ENCODE peak calls at places on chromosomes 5 and 9, in eight cellular contexts. One of them, this sample, is unnamed.

GRCh38 chr9:101639785-101640437 is 45.1 kb upstream of the PPP3R2 start:
- DNase-seq in ovary: no peak
- DNase-seq in AG04450: no peak
- DNase-seq in esophagus squamous epithelium: no peak
- DNase-seq in GM12878: no peak
- DNase-seq in WERI-Rb-1: no peak
- DNase-seq in cardiac muscle cell: no peak
- DNase-seq in thyroid gland: no peak
- DNase-seq in this sample: no peak

GRCh38 chr9:111674319-111674718 is 12.9 kb downstream of the GNG10 start:
- DNase-seq in WERI-Rb-1: no peak
- DNase-seq in ovary: no peak
- DNase-seq in cardiac muscle cell: no peak
- DNase-seq in AG04450: no peak
- DNase-seq in GM12878: no peak
- DNase-seq in esophagus squamous epithelium: no peak
- DNase-seq in thyroid gland: no peak
- DNase-seq in this sample: no peak

GRCh38 chr9:129900263-129901041 is 65.2 kb downstream of the USP20 start:
- DNase-seq in thyroid gland: no peak
- DNase-seq in AG04450: no peak
- DNase-seq in esophagus squamous epithelium: no peak
- DNase-seq in WERI-Rb-1: no peak
- DNase-seq in ovary: no peak
- DNase-seq in GM12878: peak
- DNase-seq in cardiac muscle cell: no peak
- DNase-seq in this sample: no peak

GRCh38 chr5:108670591-108671335 is 76.9 kb upstream of the FER start:
- DNase-seq in AG04450: no peak
- DNase-seq in cardiac muscle cell: peak
- DNase-seq in thyroid gland: peak
- DNase-seq in ovary: no peak
- DNase-seq in WERI-Rb-1: no peak
- DNase-seq in GM12878: no peak
- DNase-seq in esophagus squamous epithelium: no peak
- DNase-seq in this sample: no peak

GRCh38 chr9:70986984-70987383 is 134.4 kb downstream of the TRPM3 start:
- DNase-seq in cardiac muscle cell: no peak
- DNase-seq in GM12878: no peak
- DNase-seq in esophagus squamous epithelium: no peak
- DNase-seq in ovary: no peak
- DNase-seq in AG04450: no peak
- DNase-seq in thyroid gland: no peak
- DNase-seq in WERI-Rb-1: no peak
- DNase-seq in this sample: no peak

GRCh38 chr9:32704343-32704742 is 68.9 kb upstream of the TAF1L start:
- DNase-seq in esophagus squamous epithelium: no peak
- DNase-seq in thyroid gland: no peak
- DNase-seq in AG04450: no peak
- DNase-seq in WERI-Rb-1: no peak
- DNase-seq in GM12878: no peak
- DNase-seq in ovary: no peak
- DNase-seq in cardiac muscle cell: no peak
- DNase-seq in this sample: no peak

GRCh38 chr9:126376311-126376902 is 49.8 kb downstream of the MVB12B start:
- DNase-seq in GM12878: no peak
- DNase-seq in thyroid gland: no peak
- DNase-seq in cardiac muscle cell: no peak
- DNase-seq in WERI-Rb-1: no peak
- DNase-seq in AG04450: no peak
- DNase-seq in esophagus squamous epithelium: no peak
- DNase-seq in ovary: no peak
- DNase-seq in this sample: peak

GRCh38 chr5:16418471-16418922 is 47.1 kb downstream of the ZNF622 start:
- DNase-seq in ovary: no peak
- DNase-seq in thyroid gland: no peak
- DNase-seq in GM12878: no peak
- DNase-seq in cardiac muscle cell: no peak
- DNase-seq in WERI-Rb-1: peak
- DNase-seq in AG04450: no peak
- DNase-seq in esophagus squamous epithelium: no peak
- DNase-seq in this sample: no peak

GRCh38 chr5:63262191-63262981 is 683.8 kb downstream of the LRRC70 start:
- DNase-seq in WERI-Rb-1: no peak
- DNase-seq in ovary: no peak
- DNase-seq in thyroid gland: no peak
- DNase-seq in esophagus squamous epithelium: no peak
- DNase-seq in AG04450: no peak
- DNase-seq in cardiac muscle cell: peak
- DNase-seq in GM12878: no peak
- DNase-seq in this sample: no peak

GRCh38 chr5:67287795-67288194 is 91.2 kb upstream of the CD180 start:
- DNase-seq in ovary: no peak
- DNase-seq in esophagus squamous epithelium: no peak
- DNase-seq in AG04450: no peak
- DNase-seq in thyroid gland: no peak
- DNase-seq in WERI-Rb-1: no peak
- DNase-seq in GM12878: no peak
- DNase-seq in cardiac muscle cell: peak
- DNase-seq in this sample: no peak

GRCh38 chr9:130342714-130343085 is 77.1 kb downstream of the HMCN2 start:
- DNase-seq in cardiac muscle cell: no peak
- DNase-seq in AG04450: no peak
- DNase-seq in GM12878: no peak
- DNase-seq in esophagus squamous epithelium: no peak
- DNase-seq in WERI-Rb-1: no peak
- DNase-seq in ovary: no peak
- DNase-seq in thyroid gland: no peak
- DNase-seq in this sample: peak

GRCh38 chr5:143023447-143024096 is 253.4 kb downstream of the ARHGAP26 start:
- DNase-seq in WERI-Rb-1: no peak
- DNase-seq in cardiac muscle cell: peak
- DNase-seq in esophagus squamous epithelium: no peak
- DNase-seq in ovary: no peak
- DNase-seq in GM12878: peak
- DNase-seq in AG04450: no peak
- DNase-seq in thyroid gland: peak
- DNase-seq in this sample: no peak

GRCh38 chr5:126365446-126366198 is 57.6 kb upstream of the GRAMD2B start:
- DNase-seq in cardiac muscle cell: peak
- DNase-seq in thyroid gland: no peak
- DNase-seq in GM12878: no peak
- DNase-seq in AG04450: no peak
- DNase-seq in ovary: no peak
- DNase-seq in esophagus squamous epithelium: no peak
- DNase-seq in WERI-Rb-1: no peak
- DNase-seq in this sample: no peak

GRCh38 chr9:98908897-98909634 is 34.6 kb upstream of the COL15A1 start:
- DNase-seq in AG04450: peak
- DNase-seq in esophagus squamous epithelium: no peak
- DNase-seq in WERI-Rb-1: no peak
- DNase-seq in ovary: no peak
- DNase-seq in GM12878: no peak
- DNase-seq in cardiac muscle cell: peak
- DNase-seq in thyroid gland: no peak
- DNase-seq in this sample: no peak

GRCh38 chr9:546797-547223 is 294.7 kb upstream of the DMRT1 start:
- DNase-seq in GM12878: no peak
- DNase-seq in WERI-Rb-1: no peak
- DNase-seq in AG04450: no peak
- DNase-seq in thyroid gland: no peak
- DNase-seq in ovary: peak
- DNase-seq in cardiac muscle cell: peak
- DNase-seq in esophagus squamous epithelium: no peak
- DNase-seq in this sample: peak

GRCh38 chr5:128407956-128408355 is 130.1 kb downstream of the FBN2 start:
- DNase-seq in ovary: no peak
- DNase-seq in esophagus squamous epithelium: no peak
- DNase-seq in thyroid gland: no peak
- DNase-seq in cardiac muscle cell: no peak
- DNase-seq in AG04450: no peak
- DNase-seq in WERI-Rb-1: no peak
- DNase-seq in GM12878: no peak
- DNase-seq in this sample: no peak

GRCh38 chr5:179405054-179405416 is 59.8 kb upstream of the ADAMTS2 start:
- DNase-seq in ovary: no peak
- DNase-seq in WERI-Rb-1: no peak
- DNase-seq in esophagus squamous epithelium: no peak
- DNase-seq in cardiac muscle cell: no peak
- DNase-seq in thyroid gland: no peak
- DNase-seq in AG04450: no peak
- DNase-seq in GM12878: no peak
- DNase-seq in this sample: no peak

GRCh38 chr5:179405426-179406030 is 60.3 kb upstream of the ADAMTS2 start:
- DNase-seq in ovary: no peak
- DNase-seq in AG04450: no peak
- DNase-seq in esophagus squamous epithelium: no peak
- DNase-seq in cardiac muscle cell: no peak
- DNase-seq in GM12878: no peak
- DNase-seq in thyroid gland: no peak
- DNase-seq in WERI-Rb-1: no peak
- DNase-seq in this sample: no peak

GRCh38 chr5:179407191-179408175 is 62.2 kb upstream of the ADAMTS2 start:
- DNase-seq in ovary: no peak
- DNase-seq in cardiac muscle cell: peak
- DNase-seq in esophagus squamous epithelium: no peak
- DNase-seq in GM12878: no peak
- DNase-seq in WERI-Rb-1: no peak
- DNase-seq in AG04450: no peak
- DNase-seq in thyroid gland: no peak
- DNase-seq in this sample: peak

GRCh38 chr5:179404321-179405053 is 59.2 kb upstream of the ADAMTS2 start:
- DNase-seq in GM12878: no peak
- DNase-seq in ovary: no peak
- DNase-seq in WERI-Rb-1: peak
- DNase-seq in thyroid gland: no peak
- DNase-seq in cardiac muscle cell: peak
- DNase-seq in AG04450: no peak
- DNase-seq in esophagus squamous epithelium: no peak
- DNase-seq in this sample: peak

DNA sequence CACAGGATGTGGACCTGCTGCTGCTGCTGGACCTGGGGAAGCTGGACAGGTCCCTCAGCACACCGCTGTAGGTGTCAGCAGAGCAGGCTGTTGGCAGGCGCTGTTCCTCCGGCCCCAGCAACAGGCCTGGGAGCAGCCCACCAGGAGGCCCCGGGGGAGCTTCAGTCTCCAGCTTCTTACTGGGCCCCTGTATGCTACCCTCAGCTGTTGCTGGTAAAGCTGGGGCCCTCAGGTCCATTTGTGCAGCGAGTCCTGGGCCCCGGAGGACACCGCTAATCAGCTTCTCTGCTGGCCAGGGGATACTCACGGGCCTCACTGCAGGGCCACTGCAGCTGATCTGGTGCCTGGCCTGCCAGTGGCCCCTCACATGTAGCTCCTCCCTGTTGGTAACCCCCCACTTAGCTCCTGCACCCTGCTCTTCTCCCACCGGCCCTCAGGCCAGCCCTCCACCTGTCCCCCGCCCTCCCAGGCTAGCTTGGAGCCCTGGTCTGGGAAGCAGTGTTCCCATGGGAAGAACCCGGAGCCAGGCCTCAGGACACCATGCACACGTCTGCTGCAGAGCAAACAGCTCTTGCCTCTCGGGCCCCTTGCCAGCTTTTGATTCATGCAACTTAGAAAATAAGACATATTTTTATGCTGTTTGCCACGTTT is 60.9 kb upstream of the ADAMTS2 start:
- DNase-seq in WERI-Rb-1: no peak
- DNase-seq in cardiac muscle cell: peak
- DNase-seq in GM12878: no peak
- DNase-seq in ovary: no peak
- DNase-seq in thyroid gland: no peak
- DNase-seq in AG04450: no peak
- DNase-seq in esophagus squamous epithelium: no peak
- DNase-seq in this sample: peak
- H3K27ac ChIP-seq in WERI-Rb-1: no peak
- H3K27ac ChIP-seq in cardiac muscle cell: no peak
- H3K27ac ChIP-seq in GM12878: no peak
- H3K27ac ChIP-seq in ovary: no peak
- H3K27ac ChIP-seq in thyroid gland: no peak
- H3K27ac ChIP-seq in AG04450: no peak
- H3K27ac ChIP-seq in esophagus squamous epithelium: no peak
- H3K27ac ChIP-seq in this sample: no peak

GRCh38 chr9:136947955-136948510 is 3.0 kb downstream of the C8G start:
- DNase-seq in ovary: no peak
- DNase-seq in GM12878: no peak
- DNase-seq in esophagus squamous epithelium: no peak
- DNase-seq in AG04450: no peak
- DNase-seq in cardiac muscle cell: peak
- DNase-seq in thyroid gland: peak
- DNase-seq in WERI-Rb-1: peak
- DNase-seq in this sample: peak
- TF ChIP-seq CTCF in ovary: no peak
- TF ChIP-seq CTCF in GM12878: peak
- TF ChIP-seq CTCF in esophagus squamous epithelium: peak
- TF ChIP-seq CTCF in AG04450: peak
- TF ChIP-seq CTCF in cardiac muscle cell: peak
- TF ChIP-seq CTCF in thyroid gland: no peak
- TF ChIP-seq CTCF in WERI-Rb-1: peak
- TF ChIP-seq CTCF in this sample: peak

GRCh38 chr5:180120221-180121101 is 48.9 kb upstream of the RNF130 start:
- DNase-seq in ovary: no peak
- DNase-seq in cardiac muscle cell: no peak
- DNase-seq in WERI-Rb-1: no peak
- DNase-seq in esophagus squamous epithelium: no peak
- DNase-seq in thyroid gland: peak
- DNase-seq in GM12878: no peak
- DNase-seq in AG04450: no peak
- DNase-seq in this sample: peak

GRCh38 chr5:180121799-180122198 is 50.2 kb upstream of the RNF130 start:
- DNase-seq in esophagus squamous epithelium: no peak
- DNase-seq in thyroid gland: no peak
- DNase-seq in AG04450: no peak
- DNase-seq in WERI-Rb-1: no peak
- DNase-seq in GM12878: no peak
- DNase-seq in ovary: no peak
- DNase-seq in cardiac muscle cell: no peak
- DNase-seq in this sample: no peak

GRCh38 chr5:180119031-180119885 is 47.7 kb upstream of the RNF130 start:
- DNase-seq in thyroid gland: no peak
- DNase-seq in GM12878: no peak
- DNase-seq in AG04450: no peak
- DNase-seq in WERI-Rb-1: no peak
- DNase-seq in cardiac muscle cell: no peak
- DNase-seq in esophagus squamous epithelium: no peak
- DNase-seq in ovary: no peak
- DNase-seq in this sample: peak

GRCh38 chr5:180119886-180120220 is 48.3 kb upstream of the RNF130 start:
- DNase-seq in esophagus squamous epithelium: no peak
- DNase-seq in cardiac muscle cell: no peak
- DNase-seq in GM12878: no peak
- DNase-seq in AG04450: no peak
- DNase-seq in thyroid gland: no peak
- DNase-seq in WERI-Rb-1: no peak
- DNase-seq in ovary: no peak
- DNase-seq in this sample: no peak

GRCh38 chr5:180122875-180123274 is 51.3 kb upstream of the RNF130 start:
- DNase-seq in GM12878: no peak
- DNase-seq in cardiac muscle cell: no peak
- DNase-seq in ovary: no peak
- DNase-seq in AG04450: no peak
- DNase-seq in thyroid gland: no peak
- DNase-seq in esophagus squamous epithelium: no peak
- DNase-seq in WERI-Rb-1: no peak
- DNase-seq in this sample: no peak
- H3K27ac ChIP-seq in GM12878: no peak
- H3K27ac ChIP-seq in cardiac muscle cell: no peak
- H3K27ac ChIP-seq in ovary: no peak
- H3K27ac ChIP-seq in AG04450: no peak
- H3K27ac ChIP-seq in thyroid gland: no peak
- H3K27ac ChIP-seq in esophagus squamous epithelium: no peak
- H3K27ac ChIP-seq in WERI-Rb-1: no peak
- H3K27ac ChIP-seq in this sample: no peak

GRCh38 chr5:132489871-132490483 is 596 bp downstream of the IRF1 start:
- DNase-seq in ovary: peak
- DNase-seq in thyroid gland: peak
- DNase-seq in cardiac muscle cell: peak
- DNase-seq in esophagus squamous epithelium: no peak
- DNase-seq in GM12878: no peak
- DNase-seq in WERI-Rb-1: peak
- DNase-seq in AG04450: no peak
- DNase-seq in this sample: peak
- TF ChIP-seq CTCF in ovary: no peak
- TF ChIP-seq CTCF in thyroid gland: no peak
- TF ChIP-seq CTCF in cardiac muscle cell: peak
- TF ChIP-seq CTCF in esophagus squamous epithelium: peak
- TF ChIP-seq CTCF in GM12878: peak
- TF ChIP-seq CTCF in WERI-Rb-1: no peak
- TF ChIP-seq CTCF in AG04450: peak
- TF ChIP-seq CTCF in this sample: peak

This sample was measured in endodermal cell.